ENCODE peak calls at places on chromosomes 13 and 19, in ten cellular contexts. O, F, C, Y, J, L, K, T, E and B are unnamed samples.

GRCh38 chr13:31090921-31091624 is 70.6 kb downstream of the HSPH1 start:
- DNase-seq in O (no peak), F (no peak), C (no peak), Y (peak), J (no peak), L (peak), K (no peak), T (no peak), E (no peak), B (peak)

GRCh38 chr13:45718992-45719391 is 16.9 kb downstream of the CBY2 start:
- DNase-seq in O (no peak), F (no peak), C (no peak), Y (no peak), J (no peak), L (peak), K (no peak), T (no peak), E (no peak), B (peak)

GRCh38 chr13:43132911-43133310 is 109.5 kb downstream of the DNAJC15 start:
- DNase-seq in O (no peak), F (no peak), C (no peak), Y (no peak), J (no peak), L (no peak), K (no peak), T (no peak), E (no peak), B (no peak)

GRCh38 chr13:50527612-50528509 is 315.6 kb downstream of the DLEU7 start:
- DNase-seq in O (no peak), F (no peak), C (no peak), Y (no peak), J (no peak), L (no peak), K (no peak), T (no peak), E (no peak), B (no peak)

GRCh38 chr13:38013676-38014075 is 144.1 kb upstream of the TRPC4 start:
- DNase-seq in O (no peak), F (no peak), C (no peak), Y (no peak), J (no peak), L (no peak), K (no peak), T (no peak), E (no peak), B (no peak)

GRCh38 chr19:50412419-50412818 is 6.3 kb upstream of the SPIB start:
- DNase-seq in O (no peak), F (no peak), C (no peak), Y (no peak), J (no peak), L (no peak), K (no peak), T (no peak), E (no peak), B (no peak)

GRCh38 chr13:62626771-62627170 is 1211.1 kb upstream of the PCDH20 start:
- DNase-seq in O (no peak), F (no peak), C (no peak), Y (no peak), J (no peak), L (no peak), K (no peak), T (no peak), E (no peak), B (no peak)

GRCh38 chr19:2315818-2316353 is 7.9 kb upstream of the LINGO3 start:
- DNase-seq in O (no peak), F (peak), C (no peak), Y (no peak), J (no peak), L (peak), K (no peak), T (no peak), E (no peak), B (peak)

GRCh38 chr19:40232479-40232878 is 6.0 kb upstream of the CCNP start:
- DNase-seq in O (no peak), F (no peak), C (no peak), Y (no peak), J (no peak), L (no peak), K (no peak), T (no peak), E (no peak), B (no peak)

GRCh38 chr19:51761696-51762095 is 716 bp downstream of the FPR2 start:
- DNase-seq in O (no peak), F (no peak), C (no peak), Y (no peak), J (no peak), L (no peak), K (no peak), T (no peak), E (no peak), B (no peak)

GRCh38 chr13:44191504-44192171 is 182.0 kb upstream of the SERP2 start:
- DNase-seq in O (peak), F (peak), C (peak), Y (no peak), J (peak), L (peak), K (peak), T (no peak), E (peak), B (peak)

GRCh38 chr13:110352735-110353134 is 45.7 kb downstream of the COL4A2 start:
- DNase-seq in O (no peak), F (no peak), C (no peak), Y (peak), J (no peak), L (no peak), K (no peak), T (no peak), E (no peak), B (no peak)

GRCh38 chr13:41547253-41548000 is 90.1 kb downstream of the RGCC start:
- DNase-seq in O (no peak), F (peak), C (no peak), Y (peak), J (no peak), L (peak), K (no peak), T (no peak), E (peak), B (no peak)

GRCh38 chr19:14023404-14024235 is 4.3 kb upstream of the RLN3 start:
- DNase-seq in O (no peak), F (no peak), C (peak), Y (no peak), J (no peak), L (peak), K (no peak), T (no peak), E (no peak), B (peak)